ENCODE peak calls at places on chromosomes 6 and 20, in eight cellular contexts. K is EH; Q is endothelial cell; X is T-helper 9 cell; L is NCI-H2171 treated with DMSO at 0.1 percent for 48 hours; B is dorsolateral prefrontal cortex; V is fibroblast of pulmonary artery; R is stimulated activated CD8-positive, alpha-beta memory T cell treated with anti-CD3 and anti-CD28 coated beads, Interleukin-15, amount 100 ng/mL, for 1 hour. G is an unnamed sample.

GRCh38 chr6:21611485-21611884 is 17.9 kb downstream of the SOX4 start:
- DNase-seq in K (no peak), B (no peak), L (peak), V (no peak), X (no peak), Q (no peak), R (no peak), G (peak)

GRCh38 chr6:113018351-113019151 is 671.4 kb downstream of the RFPL4B start:
- DNase-seq in L (no peak), V (peak), X (no peak), K (peak), Q (no peak), B (no peak), R (no peak), G (no peak)

GRCh38 chr6:116278853-116279231 is 888 bp downstream of the TSPYL1 start:
- DNase-seq in Q (no peak), V (peak), R (no peak), X (peak), K (no peak), L (no peak), B (no peak), G (no peak)

GRCh38 chr6:168988280-168988679 is 265.4 kb downstream of the THBS2 start:
- DNase-seq in K (no peak), L (no peak), V (no peak), Q (no peak), B (no peak), X (no peak), R (no peak), G (no peak)

GRCh38 chr6:39361657-39362486 is 39.4 kb upstream of the KCNK16 start:
- DNase-seq in K (peak), X (peak), L (peak), B (peak), R (no peak), V (peak), Q (peak), G (peak)

GRCh38 chr6:153150767-153151440 is 19.8 kb upstream of the RGS17 start:
- DNase-seq in K (peak), L (no peak), B (no peak), R (no peak), V (no peak), Q (no peak), X (no peak), G (peak)

GRCh38 chr6:136464874-136465273 is 85.3 kb downstream of the MAP7 start:
- DNase-seq in X (no peak), B (peak), Q (no peak), K (no peak), R (no peak), L (no peak), V (no peak), G (no peak)

GRCh38 chr6:20202070-20202658 is 10.1 kb downstream of the MBOAT1 start:
- DNase-seq in K (peak), B (no peak), L (no peak), V (peak), X (no peak), Q (no peak), R (no peak), G (no peak)

GRCh38 chr6:53119772-53120409 is 28.8 kb downstream of the GCM1 start:
- DNase-seq in K (peak), X (no peak), L (no peak), V (peak), R (no peak), Q (no peak), B (no peak), G (no peak)

GRCh38 chr20:46057856-46058655 is 29.0 kb downstream of the SLC12A5 start:
- DNase-seq in K (peak), V (peak), B (peak), R (no peak), X (no peak), Q (peak), L (no peak), G (no peak)

GRCh38 chr6:6583836-6584235 is 4.7 kb upstream of the LY86 start:
- DNase-seq in R (no peak), L (no peak), B (no peak), V (no peak), Q (no peak), K (no peak), X (no peak), G (no peak)

GRCh38 chr6:135167617-135168016 is 13.5 kb upstream of the MYB start:
- DNase-seq in X (no peak), V (no peak), R (no peak), B (no peak), L (no peak), K (no peak), Q (no peak), G (no peak)

GRCh38 chr6:3124667-3125066 is 6.2 kb downstream of the BPHL start:
- DNase-seq in V (no peak), K (no peak), B (no peak), R (no peak), Q (no peak), X (no peak), L (no peak), G (no peak)

GRCh38 chr20:34629904-34630303 is 47.0 kb downstream of the PIGU start:
- DNase-seq in X (no peak), B (no peak), V (no peak), R (no peak), Q (no peak), L (no peak), K (no peak), G (no peak)

GRCh38 chr6:156780962-156781705 is 4.0 kb downstream of the ARID1B start:
- DNase-seq in R (no peak), L (peak), V (no peak), Q (no peak), X (no peak), K (no peak), B (no peak), G (no peak)

GRCh38 chr20:45959956-45960630 is 11.9 kb downstream of the ZNF335 start:
- DNase-seq in R (no peak), K (no peak), B (no peak), V (no peak), Q (no peak), L (no peak), X (no peak), G (no peak)

GRCh38 chr6:11618533-11618932 is 81.0 kb downstream of the TMEM170B start:
- DNase-seq in B (no peak), X (no peak), R (no peak), K (peak), L (no peak), Q (peak), V (peak), G (no peak)

GRCh38 chr6:89117285-89118108 is at the start of gene SRSF12:
- DNase-seq in Q (peak), L (peak), X (peak), K (peak), V (peak), R (no peak), B (peak), G (peak)

GRCh38 chr6:1624071-1624847 is 14.5 kb downstream of the FOXC1 start:
- DNase-seq in B (no peak), V (no peak), L (no peak), R (no peak), Q (peak), X (no peak), K (no peak), G (no peak)

GRCh38 chr6:52815167-52816092 is 11.8 kb upstream of the GSTA1 start:
- DNase-seq in X (peak), B (no peak), R (peak), L (peak), Q (peak), V (peak), K (peak), G (no peak)

GRCh38 chr6:131831392-131831791 is 23.6 kb downstream of the ENPP1 start:
- DNase-seq in X (no peak), K (peak), R (no peak), V (peak), Q (no peak), B (no peak), L (no peak), G (no peak)

GRCh38 chr6:3778701-3779573 is 27.4 kb upstream of the PXDC1 start:
- DNase-seq in V (no peak), L (no peak), B (peak), R (no peak), K (no peak), Q (no peak), X (no peak), G (no peak)

GRCh38 chr6:75791881-75792280 is 42.8 kb downstream of the MYO6 start:
- DNase-seq in K (peak), V (peak), R (no peak), X (no peak), Q (no peak), L (no peak), B (no peak), G (no peak)

GRCh38 chr6:108277295-108277694 is 16.5 kb upstream of the SNX3 start:
- DNase-seq in L (no peak), B (no peak), Q (no peak), V (no peak), R (no peak), X (no peak), K (no peak), G (no peak)

GRCh38 chr6:88263591-88263990 is 97.4 kb upstream of the CNR1 start:
- DNase-seq in L (peak), B (no peak), V (peak), Q (no peak), K (no peak), R (no peak), X (no peak), G (no peak)

GRCh38 chr20:64064145-64064698 is 1.2 kb downstream of the TCEA2 start:
- DNase-seq in V (no peak), X (no peak), K (peak), Q (no peak), R (no peak), B (no peak), L (no peak), G (no peak)

GRCh38 chr20:33076662-33077398 is 2.6 kb upstream of the BPIFB4 start:
- DNase-seq in R (no peak), Q (peak), B (no peak), V (no peak), X (peak), K (no peak), L (no peak), G (no peak)

GRCh38 chr20:61037498-61037897 is 214.6 kb upstream of the CDH4 start:
- DNase-seq in R (no peak), V (no peak), L (no peak), X (no peak), K (no peak), Q (no peak), B (no peak), G (no peak)

GRCh38 chr6:139608872-139609271 is 234.4 kb upstream of the CITED2 start:
- DNase-seq in L (no peak), Q (no peak), B (no peak), V (peak), K (peak), X (no peak), R (no peak), G (no peak)

GRCh38 chr6:101086473-101086872 is 205.3 kb upstream of the ASCC3 start:
- DNase-seq in L (no peak), B (no peak), V (no peak), X (no peak), R (no peak), Q (no peak), K (peak), G (no peak)

GRCh38 chr6:149545258-149545753 is 537 bp downstream of the PPIL4 start:
- DNase-seq in V (peak), X (peak), Q (peak), B (no peak), R (peak), K (peak), L (peak), G (peak)

GRCh38 chr20:48186447-48186846 is 401.2 kb upstream of the SULF2 start:
- DNase-seq in Q (no peak), X (no peak), B (no peak), K (peak), V (peak), R (no peak), L (no peak), G (no peak)

GRCh38 chr6:5956939-5957338 is 49.8 kb downstream of the NRN1 start:
- DNase-seq in Q (no peak), R (no peak), V (no peak), B (no peak), L (no peak), X (no peak), K (peak), G (no peak)

GRCh38 chr6:79330723-79331122 is 96.2 kb upstream of the HMGN3 start:
- DNase-seq in V (no peak), R (no peak), B (no peak), K (no peak), Q (no peak), L (no peak), X (no peak), G (no peak)

GRCh38 chr6:138537090-138537489 is 37.8 kb upstream of the NHSL1 start:
- DNase-seq in R (no peak), X (no peak), L (no peak), K (no peak), V (peak), Q (no peak), B (no peak), G (no peak)

GRCh38 chr20:3760980-3761379 is 6.6 kb downstream of the ADISSP start:
- DNase-seq in X (no peak), Q (no peak), V (no peak), B (no peak), L (no peak), R (no peak), K (peak), G (no peak)

G was measured in DMS79.